ENCODE peak calls at places on chromosomes 6 and 20, in seven cellular contexts. M, L, D, G, F, S and J are unnamed samples.

GRCh38 chr20:6081236-6081635 is 27.4 kb upstream of the LRRN4 start:
- DNase-seq in F (no peak), S (no peak), D (no peak), L (peak; percentile 22), G (peak; percentile 23), M (no peak), J (no peak)

GRCh38 chr6:80145509-80145908 is 39.0 kb downstream of the BCKDHB start:
- DNase-seq in G (no peak), L (no peak), F (no peak), D (no peak), M (no peak), S (no peak), J (no peak)

GRCh38 chr6:139732451-139732850 is 358.0 kb upstream of the CITED2 start:
- DNase-seq in M (peak; percentile 28), G (peak; percentile 67), D (no peak), L (peak; percentile 68), S (no peak), F (peak; percentile 53), J (no peak)

GRCh38 chr6:135972120-135972519 is 120.6 kb downstream of the PDE7B start:
- DNase-seq in F (no peak), S (no peak), L (no peak), G (no peak), M (no peak), D (no peak), J (no peak)

GRCh38 chr6:31246051-31246495 is 25.8 kb downstream of the HLA-C start:
- DNase-seq in L (peak; percentile 69), F (no peak), G (peak; percentile 95), M (no peak), D (no peak), S (no peak), J (no peak)

GRCh38 chr6:143279385-143279784 is 171.1 kb downstream of the ADAT2 start:
- DNase-seq in L (peak; percentile 36), G (peak; percentile 25), F (no peak), M (peak; percentile 14), D (no peak), S (no peak), J (no peak)

GRCh38 chr6:40928302-40928701 is 110.7 kb downstream of the UNC5CL start:
- DNase-seq in L (no peak), S (no peak), F (no peak), G (no peak), M (no peak), D (no peak), J (no peak)

GRCh38 chr6:29702519-29703103 is 20.6 kb upstream of the HLA-F start:
- DNase-seq in G (peak; percentile 43), M (peak; percentile 38), D (peak; percentile 69), F (peak; percentile 81), S (no peak), L (peak; percentile 5), J (peak; percentile 91)

GRCh38 chr6:38179300-38179699 is 359.8 kb downstream of the ZFAND3 start:
- DNase-seq in S (no peak), M (no peak), F (no peak), D (no peak), L (no peak), G (no peak), J (no peak)

GRCh38 chr20:18031050-18031449 is 26.7 kb downstream of the OVOL2 start:
- DNase-seq in G (no peak), S (no peak), D (no peak), M (no peak), L (no peak), F (no peak), J (no peak)

GRCh38 chr20:37504404-37505096 is 16.5 kb upstream of the NNAT start:
- DNase-seq in M (no peak), G (peak; percentile 25), S (no peak), L (no peak), F (no peak), D (no peak), J (no peak)

GRCh38 chr6:127022297-127022696 is 96.2 kb upstream of the RSPO3 start:
- DNase-seq in F (no peak), D (no peak), L (peak; percentile 24), M (peak; percentile 39), S (no peak), G (no peak), J (no peak)

GRCh38 chr6:145155873-145156782 is 579.2 kb downstream of the EPM2A start:
- DNase-seq in M (no peak), L (no peak), G (peak; percentile 62), D (no peak), F (no peak), S (no peak), J (no peak)

GRCh38 chr6:139135578-139136545 is 982 bp downstream of the HECA start:
- DNase-seq in G (no peak), M (peak; percentile 78), D (peak; percentile 62), S (peak; percentile 79), F (peak; percentile 84), L (peak; percentile 47), J (peak; percentile 67)

GRCh38 chr20:9330151-9330550 is 184.2 kb upstream of the LAMP5 start:
- DNase-seq in G (no peak), L (no peak), D (no peak), S (no peak), M (peak; percentile 49), F (no peak), J (no peak)

GRCh38 chr6:143068001-143068400 is 7.3 kb downstream of the AIG1 start:
- DNase-seq in D (no peak), L (peak; percentile 51), F (no peak), S (no peak), M (no peak), G (no peak), J (no peak)

GRCh38 chr20:46883847-46884246 is 10.8 kb upstream of the EYA2 start:
- DNase-seq in L (no peak), M (no peak), G (no peak), S (no peak), F (no peak), D (no peak), J (no peak)

GRCh38 chr20:8515810-8516435 is 383.9 kb downstream of the PLCB1 start:
- DNase-seq in D (no peak), S (no peak), G (no peak), M (no peak), F (no peak), L (no peak), J (no peak)

GRCh38 chr6:139250296-139251274 is 41.2 kb downstream of the TXLNB start:
- DNase-seq in M (peak; percentile 64), F (peak; percentile 67), L (peak; percentile 47), D (peak; percentile 47), G (peak; percentile 55), S (peak; percentile 77), J (peak; percentile 22)

GRCh38 chr20:3934628-3935027 is 45.4 kb downstream of the PANK2 start:
- DNase-seq in F (no peak), L (no peak), M (no peak), S (no peak), D (no peak), G (no peak), J (no peak)

GRCh38 chr6:130366011-130366963 is at the start of gene TMEM200A:
- DNase-seq in D (peak; percentile 11), G (no peak), M (peak; percentile 23), L (peak; percentile 61), F (peak; percentile 45), S (peak; percentile 63), J (no peak)

GRCh38 chr20:56575961-56576360 is 42.9 kb downstream of the FAM209B start:
- DNase-seq in G (no peak), S (no peak), F (no peak), L (no peak), M (no peak), D (no peak), J (no peak)

DNA sequence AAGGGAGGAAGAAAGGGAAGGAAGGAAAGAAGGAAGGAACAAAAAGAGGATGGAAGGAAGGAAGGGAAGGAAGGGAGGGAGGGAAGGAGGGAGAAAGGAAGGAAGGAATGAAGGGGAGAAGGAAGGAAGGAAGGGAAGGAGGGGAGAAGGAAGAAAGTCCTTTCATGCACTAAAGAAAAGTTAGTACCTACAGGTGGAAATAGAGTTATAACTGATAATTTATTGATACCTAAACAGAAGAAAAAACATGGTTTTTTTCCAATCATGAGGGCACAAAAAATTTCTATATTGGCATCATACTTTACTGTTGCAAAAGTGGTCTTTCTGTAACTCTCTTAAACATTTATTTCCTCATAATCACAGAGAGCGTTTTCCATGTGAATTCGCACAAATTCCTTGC is 659.4 kb downstream of the MAFB start:
- DNase-seq in G (no peak), L (no peak), M (no peak), F (no peak), D (no peak), S (no peak), J (no peak)
- TF ChIP-seq CTCF in G (no peak), L (no peak), M (no peak), F (no peak), D (no peak), S (no peak), J (no peak)

DNA sequence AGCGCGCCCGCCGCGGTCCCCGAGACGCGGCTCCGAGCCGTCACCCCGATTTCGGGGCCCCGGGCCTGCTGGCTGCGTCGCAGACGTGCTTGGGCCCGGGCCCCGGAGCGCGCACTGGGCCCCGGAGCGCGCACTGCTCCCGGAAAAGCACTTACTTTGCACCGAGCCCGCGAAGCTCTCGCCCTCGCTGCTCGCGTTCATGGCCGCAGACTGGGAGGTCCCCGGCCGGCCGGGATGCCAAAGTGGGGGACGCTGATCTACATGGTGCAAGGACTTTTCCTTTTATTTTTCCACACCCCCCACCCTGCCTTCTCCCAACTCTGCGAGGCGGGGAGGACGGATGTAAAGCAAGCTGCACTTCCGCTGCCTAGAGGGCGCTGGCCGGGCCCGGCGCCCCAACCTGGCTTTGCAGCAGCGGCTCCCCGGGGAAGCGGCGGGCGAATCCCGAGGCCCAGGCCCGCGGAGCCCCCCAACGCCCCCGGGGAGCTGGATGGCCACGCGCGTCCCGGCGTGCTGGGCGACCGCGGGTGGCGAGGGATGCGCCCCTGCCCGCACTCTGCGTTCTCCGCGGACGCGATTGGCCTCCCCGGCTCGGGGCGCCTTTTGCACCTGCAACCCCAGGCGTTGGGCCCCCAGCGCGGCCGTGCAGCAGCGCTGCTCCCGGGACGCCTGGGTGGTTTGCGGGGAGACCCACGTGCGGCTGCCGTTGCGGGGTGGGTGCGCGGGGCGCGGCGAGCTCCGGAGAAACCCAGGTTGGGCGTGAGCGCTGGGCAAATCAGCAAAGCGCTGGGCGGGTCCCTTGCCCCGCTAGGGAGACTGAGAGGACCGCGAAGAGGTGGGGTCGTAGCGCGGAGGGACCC is at the start of gene ZFP64:
- DNase-seq in S (peak; percentile 81), D (peak; percentile 64), M (peak; percentile 79), L (peak; percentile 83), G (peak; percentile 87), F (peak; percentile 77), J (peak; percentile 59)
- TF ChIP-seq CTCF in S (peak; percentile 17), D (peak; percentile 73), M (peak; percentile 60), L (peak; percentile 73), G (peak; percentile 86), F (peak; percentile 41), J (peak; percentile 57)

GRCh38 chr6:112029045-112029822 is 24.7 kb upstream of the CCN6 start:
- DNase-seq in D (peak; percentile 55), F (peak; percentile 64), L (peak; percentile 70), G (peak; percentile 63), M (peak; percentile 60), S (no peak), J (peak; percentile 35)
- TF ChIP-seq CTCF in D (peak; percentile 61), F (peak; percentile 51), L (peak; percentile 81), G (peak; percentile 82), M (peak; percentile 55), S (peak; percentile 34), J (peak; percentile 58)

DNA sequence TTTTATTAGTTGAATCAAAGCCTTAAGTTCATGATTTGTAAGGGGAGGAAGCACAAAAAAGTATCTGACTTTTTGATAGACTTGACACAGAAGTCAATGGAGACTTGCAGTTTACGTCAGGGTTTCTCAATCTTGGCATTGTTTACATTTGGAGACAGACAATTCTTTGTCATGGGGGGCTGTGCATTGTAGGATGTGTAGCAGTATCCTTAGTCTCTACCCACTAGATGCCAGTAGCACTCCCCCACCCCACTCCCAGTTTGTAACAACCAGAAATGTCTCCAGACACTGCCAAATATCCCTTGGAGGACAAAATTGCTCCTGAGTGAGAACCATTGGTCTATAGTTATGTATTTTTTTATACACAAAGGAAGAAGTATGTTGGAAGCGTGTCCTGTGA is 434.1 kb downstream of the RFPL4B start:
- DNase-seq in G (peak; percentile 17), L (peak; percentile 40), M (no peak), F (no peak), D (no peak), S (no peak), J (no peak)
- TF ChIP-seq CTCF in G (no peak), L (peak; percentile 42), M (no peak), F (no peak), D (no peak), S (no peak), J (no peak)